ENCODE peak calls at places on chromosome 5, in four cellular contexts. E is GM12878, U is HepG2, Y is K562. L is an unnamed sample.

GRCh38 chr5:96528816-96529474 is 95.9 kb upstream of the PCSK1 start:
- DNase-seq in U (no peak), Y (no peak), E (no peak), L (no peak)

GRCh38 chr5:179152144-179152895 is 92.1 kb downstream of the ZNF354C start:
- DNase-seq in E (no peak), U (no peak), Y (no peak), L (no peak)

GRCh38 chr5:88602584-88602983 is 280.4 kb downstream of the MEF2C start:
- DNase-seq in E (no peak), Y (peak), U (peak), L (no peak)

GRCh38 chr5:159178978-159179377 is 30.4 kb downstream of the RNF145 start:
- DNase-seq in U (peak), Y (peak), E (peak), L (no peak)

GRCh38 chr5:121055586-121055985 is 591.5 kb downstream of the PRR16 start:
- DNase-seq in Y (no peak), U (no peak), E (no peak), L (no peak)

GRCh38 chr5:31059889-31060288 is 133.6 kb upstream of the CDH6 start:
- DNase-seq in U (no peak), E (no peak), Y (no peak), L (no peak)

GRCh38 chr5:91339053-91339710 is 43.9 kb downstream of the ARRDC3 start:
- DNase-seq in U (no peak), Y (no peak), E (no peak), L (no peak)

GRCh38 chr5:142221091-142221860 is 103.5 kb downstream of the SPRY4 start:
- DNase-seq in Y (no peak), U (peak), E (no peak), L (no peak)

GRCh38 chr5:69265931-69266330 is 31.2 kb downstream of the CDK7 start:
- DNase-seq in Y (peak), U (peak), E (no peak), L (peak)

GRCh38 chr5:42518595-42519067 is 95.4 kb downstream of the GHR start:
- DNase-seq in Y (no peak), E (no peak), U (no peak), L (no peak)

GRCh38 chr5:55897905-55898304 is 46.7 kb downstream of the IL31RA start:
- DNase-seq in E (no peak), U (peak), Y (no peak), L (no peak)

GRCh38 chr5:167528651-167529050 is 762.8 kb upstream of the WWC1 start:
- DNase-seq in U (no peak), E (no peak), Y (no peak), L (no peak)

GRCh38 chr5:79189439-79190234 is 46.3 kb upstream of the JMY start:
- DNase-seq in U (no peak), Y (no peak), E (no peak), L (no peak)

GRCh38 chr5:128092144-128092543 is 8.6 kb downstream of the SLC12A2 start:
- DNase-seq in E (no peak), Y (no peak), U (no peak), L (no peak)
- TF ChIP-seq SP1 in E (no peak), Y (no peak), U (no peak), L (no peak)

GRCh38 chr5:95216136-95216955 is 68.5 kb downstream of the MCTP1 start:
- DNase-seq in U (no peak), E (no peak), Y (no peak), L (no peak)

GRCh38 chr5:95221234-95221633 is 63.7 kb downstream of the MCTP1 start:
- DNase-seq in E (no peak), U (no peak), Y (no peak), L (no peak)

GRCh38 chr5:95217881-95218280 is 67.0 kb downstream of the MCTP1 start:
- DNase-seq in U (no peak), E (no peak), Y (no peak), L (no peak)

GRCh38 chr5:95219411-95219810 is 65.5 kb downstream of the MCTP1 start:
- DNase-seq in U (no peak), E (no peak), Y (no peak), L (no peak)

DNA sequence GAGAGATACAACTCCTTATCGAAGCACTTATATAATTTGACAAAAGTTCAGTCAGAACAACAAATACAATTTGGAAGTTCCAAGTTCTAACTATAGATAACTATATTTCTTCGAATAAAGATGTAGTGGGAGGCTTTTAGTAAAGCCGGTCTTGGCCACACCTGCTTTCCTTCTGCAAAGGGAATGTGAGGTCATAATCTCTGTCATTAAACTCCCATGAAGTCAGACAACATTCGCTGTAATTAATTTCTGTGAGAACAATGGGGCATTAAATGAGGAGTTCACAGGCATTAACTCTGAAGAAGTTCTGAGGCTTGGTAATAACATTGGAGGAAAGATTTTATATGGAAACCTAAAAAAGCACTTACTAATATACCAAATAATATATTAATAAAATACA is 67.5 kb downstream of the MCTP1 start:
- DNase-seq in Y (no peak), U (no peak), E (no peak), L (no peak)
- TF ChIP-seq FOXM1 in Y (no peak), U (no peak), E (no peak), L (no peak)

DNA sequence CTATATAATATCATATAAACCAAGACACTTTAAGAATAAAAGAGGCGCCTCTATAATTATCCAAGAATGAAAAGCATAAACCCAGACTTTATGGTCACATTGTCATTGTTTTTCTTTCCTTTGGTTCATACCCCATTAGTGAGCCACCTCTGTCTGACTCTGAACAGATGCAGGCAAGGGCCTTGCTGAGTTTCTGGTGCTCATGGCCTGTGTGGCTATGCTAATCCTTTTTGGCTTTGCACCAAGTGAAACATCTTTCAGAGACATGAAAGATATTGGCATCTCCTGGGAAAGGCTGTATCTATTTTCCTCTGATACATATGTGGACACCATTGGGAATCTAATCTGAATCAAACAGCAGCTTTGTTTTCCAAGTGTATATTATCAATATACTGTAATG is 222.5 kb downstream of the CHSY3 start:
- DNase-seq in E (no peak), Y (no peak), U (no peak), L (no peak)
- TF ChIP-seq SP1 in E (no peak), Y (no peak), U (no peak), L (no peak)

DNA sequence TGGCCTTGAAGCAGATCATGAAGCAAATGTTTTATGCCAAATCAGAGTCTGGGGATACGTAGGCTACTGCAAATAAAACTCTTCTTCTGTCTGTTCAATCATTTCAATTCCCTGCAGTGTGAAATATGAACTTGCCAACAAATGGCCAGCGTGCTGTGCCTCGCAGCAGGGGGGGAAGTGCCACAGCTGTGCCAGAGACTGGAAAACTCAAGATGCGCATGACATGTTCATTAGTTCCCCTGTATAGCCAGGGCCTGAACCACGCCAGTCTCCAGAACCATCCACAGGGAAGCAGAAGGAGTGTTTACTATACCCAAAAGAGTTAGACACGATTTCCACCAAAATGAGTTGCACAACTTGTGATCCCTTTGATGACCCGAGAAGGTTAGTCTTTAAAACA is 267.9 kb downstream of the EFNA5 start:
- DNase-seq in E (no peak), U (no peak), Y (no peak), L (peak)
- TF ChIP-seq FOXM1 in E (no peak), U (no peak), Y (no peak), L (no peak)

GRCh38 chr5:59424515-59424914 is 469.0 kb downstream of the PDE4D start:
- DNase-seq in Y (no peak), U (no peak), E (no peak), L (no peak)
- TF ChIP-seq SP1 in Y (no peak), U (no peak), E (no peak), L (no peak)

GRCh38 chr5:6773342-6774035 is 60.3 kb downstream of the TENT4A start:
- DNase-seq in E (no peak), U (no peak), Y (no peak), L (no peak)
- TF ChIP-seq FOXM1 in E (no peak), U (no peak), Y (no peak), L (no peak)

GRCh38 chr5:111142932-111143331 is 50.8 kb downstream of the WDR36 start:
- DNase-seq in Y (no peak), E (no peak), U (no peak), L (no peak)

GRCh38 chr5:111143910-111144309 is 51.8 kb downstream of the WDR36 start:
- DNase-seq in E (no peak), U (no peak), Y (no peak), L (no peak)

GRCh38 chr5:111147502-111147901 is 55.4 kb downstream of the WDR36 start:
- DNase-seq in E (no peak), Y (no peak), U (no peak), L (no peak)

GRCh38 chr5:111146053-111146452 is 53.9 kb downstream of the WDR36 start:
- DNase-seq in E (no peak), U (no peak), Y (no peak), L (no peak)

DNA sequence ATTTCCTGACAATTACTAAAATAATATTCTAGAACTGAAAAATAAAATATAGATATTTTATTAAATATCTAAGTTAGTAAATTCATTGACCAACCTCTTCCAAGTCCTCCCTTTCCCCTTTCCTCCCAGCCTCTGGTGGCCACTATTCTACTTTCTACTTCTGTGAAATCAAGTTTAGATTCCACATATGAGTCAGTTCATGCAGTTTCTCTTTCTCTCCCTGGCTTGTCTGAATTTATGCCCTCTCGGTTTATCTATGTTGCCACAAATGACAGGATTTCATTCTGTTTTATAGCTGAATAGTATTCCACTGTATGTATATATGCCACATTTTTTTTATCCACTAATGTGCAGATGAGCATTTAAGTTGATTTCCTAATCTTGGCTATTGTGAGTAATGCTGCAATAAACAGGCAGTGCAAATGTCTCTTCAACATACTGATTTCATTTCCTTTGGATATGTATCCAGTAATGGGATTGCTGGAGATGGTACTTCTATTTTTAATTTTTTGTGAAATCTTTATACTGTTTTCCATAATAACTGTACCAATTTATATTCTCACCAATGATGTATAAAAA is 52.3 kb downstream of the WDR36 start:
- DNase-seq in E (peak), Y (no peak), U (no peak), L (no peak)
- TF ChIP-seq SP1 in E (no peak), Y (no peak), U (no peak), L (no peak)

L was measured in HEK293T.